ENCODE peak calls at places on chromosomes 12 and 14, in five cellular contexts. C is heart left ventricle, T is NB4, Y is HepG2, L is lower leg skin. B is an unnamed sample.

GRCh38 chr14:90760591-90761316 is 55.5 kb downstream of the TTC7B start:
- DNase-seq in C (no peak), T (peak), L (no peak), Y (peak), B (no peak)

GRCh38 chr14:88837495-88837894 is 13.0 kb downstream of the TTC8 start:
- DNase-seq in T (no peak), L (no peak), Y (no peak), C (no peak), B (no peak)

GRCh38 chr14:22131749-22132476 is 457.1 kb downstream of the DAD1 start:
- DNase-seq in Y (peak), L (no peak), T (peak), C (no peak), B (no peak)

GRCh38 chr12:54413284-54414190 is 5.5 kb downstream of the ITGA5 start:
- DNase-seq in Y (no peak), T (peak), L (peak), C (peak), B (no peak)

GRCh38 chr14:96587823-96588385 is 85.7 kb downstream of the PAPOLA start:
- DNase-seq in Y (no peak), T (no peak), C (no peak), L (no peak), B (peak)

GRCh38 chr12:74337951-74338350 is 199.7 kb upstream of the ATXN7L3B start:
- DNase-seq in C (no peak), L (no peak), Y (peak), T (no peak), B (no peak)

GRCh38 chr12:121454921-121455320 is 55.0 kb downstream of the RNF34 start:
- DNase-seq in T (no peak), Y (no peak), L (no peak), C (no peak), B (no peak)

GRCh38 chr12:96177013-96177412 is 17.2 kb upstream of the ELK3 start:
- DNase-seq in Y (no peak), T (peak), L (no peak), C (no peak), B (no peak)

GRCh38 chr12:56954956-56955355 is 2.5 kb downstream of the RDH16 start:
- DNase-seq in C (no peak), T (no peak), L (no peak), Y (no peak), B (no peak)

GRCh38 chr14:53002576-53002975 is 51.7 kb upstream of the FERMT2 start:
- DNase-seq in Y (peak), L (no peak), C (no peak), T (peak), B (no peak)

GRCh38 chr14:56659964-56660551 is 80.5 kb downstream of the TMEM260 start:
- DNase-seq in Y (peak), L (no peak), T (peak), C (no peak), B (no peak)

GRCh38 chr12:53939141-53940108 is 794 bp downstream of the HOXC13 start:
- DNase-seq in C (no peak), T (no peak), L (no peak), Y (peak), B (no peak)

GRCh38 chr12:18382486-18382885 is 121.2 kb downstream of the PIK3C2G start:
- DNase-seq in Y (no peak), T (no peak), L (no peak), C (no peak), B (no peak)

GRCh38 chr12:38374751-38375150 is 58.2 kb downstream of the ALG10B start:
- DNase-seq in C (no peak), L (no peak), T (no peak), Y (no peak), B (no peak)

GRCh38 chr14:105165134-105165704 is 3.4 kb downstream of the JAG2 start:
- DNase-seq in L (no peak), T (no peak), C (no peak), Y (no peak), B (no peak)

GRCh38 chr14:69038449-69039286 is 59.6 kb upstream of the ACTN1 start:
- DNase-seq in T (no peak), C (no peak), Y (no peak), L (no peak), B (no peak)

GRCh38 chr14:31945701-31946100 is 131.4 kb upstream of the ARHGAP5 start:
- DNase-seq in Y (no peak), C (no peak), L (no peak), T (no peak), B (no peak)

GRCh38 chr14:59061292-59061691 is 127.2 kb upstream of the DAAM1 start:
- DNase-seq in T (no peak), L (no peak), Y (no peak), C (no peak), B (no peak)

GRCh38 chr12:26496170-26496569 is 300.8 kb downstream of the SSPN start:
- DNase-seq in L (peak), Y (no peak), C (no peak), T (peak), B (no peak)

GRCh38 chr12:97148941-97149559 is 242.0 kb downstream of the NEDD1 start:
- DNase-seq in C (peak), L (no peak), Y (peak), T (peak), B (no peak)

GRCh38 chr12:27178723-27179398 is 65.2 kb upstream of the STK38L start:
- DNase-seq in T (no peak), Y (no peak), C (no peak), L (no peak), B (no peak)

GRCh38 chr12:67546718-67547117 is 101.8 kb upstream of the DYRK2 start:
- DNase-seq in C (no peak), Y (no peak), T (no peak), L (no peak), B (no peak)

GRCh38 chr12:4719821-4720636 is at the start of gene GALNT8:
- DNase-seq in T (no peak), L (no peak), Y (no peak), C (no peak), B (no peak)

GRCh38 chr12:28063355-28063885 is 90.9 kb upstream of the PTHLH start:
- DNase-seq in L (no peak), T (no peak), Y (no peak), C (no peak), B (no peak)

GRCh38 chr14:65412881-65413738 is 580 bp downstream of the FUT8 start:
- DNase-seq in T (peak), L (peak), C (no peak), Y (peak), B (peak)
- TF ChIP-seq POLR2A in T (no peak), L (no peak), C (no peak), Y (peak), B (no peak)

GRCh38 chr12:29783773-29784666 is at the start of gene TMTC1:
- DNase-seq in L (peak), C (peak), T (no peak), Y (no peak), B (peak)
- TF ChIP-seq POLR2A in L (no peak), C (no peak), T (no peak), Y (no peak), B (no peak)

DNA sequence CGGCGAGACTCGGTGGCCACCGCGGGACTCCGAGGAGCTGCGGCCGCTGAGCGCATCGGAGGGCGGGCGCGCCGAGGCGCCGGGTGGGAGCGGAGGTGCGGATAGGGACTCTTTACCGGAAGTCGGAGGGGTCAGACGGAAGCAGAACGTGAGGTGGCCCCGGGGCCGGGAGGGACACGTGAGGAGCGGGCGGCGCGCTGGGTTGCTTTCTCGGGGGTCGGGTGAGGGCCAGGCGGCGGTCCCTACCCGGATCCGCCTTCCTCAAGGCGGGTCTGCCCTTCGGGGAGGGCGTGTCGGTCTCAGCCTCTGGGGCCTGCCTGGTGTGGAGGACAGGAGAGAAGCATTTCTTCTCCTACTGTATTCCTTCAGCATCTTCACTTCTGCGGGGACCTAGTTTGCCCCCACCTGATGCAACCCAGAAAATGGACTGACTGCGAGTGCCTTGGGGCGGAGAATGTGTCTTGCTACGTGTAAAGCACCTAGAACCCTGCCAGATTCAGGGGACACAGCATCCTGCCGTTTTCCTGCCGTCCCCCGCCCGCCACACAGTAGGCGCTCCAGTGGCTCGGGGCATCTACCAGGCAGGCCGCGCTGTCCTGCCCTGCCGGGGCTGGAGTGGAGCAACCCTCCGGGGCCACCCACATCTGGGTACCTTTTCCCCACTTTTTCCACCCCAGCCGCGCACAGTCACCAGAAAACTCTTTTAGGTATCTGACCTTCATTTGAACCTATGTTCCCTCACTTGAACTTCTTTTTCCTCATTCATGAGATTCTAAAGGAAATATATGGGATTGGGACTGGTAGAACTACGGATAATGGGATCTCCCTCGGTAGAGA is 562 bp upstream of the ATXN2 start:
- DNase-seq in Y (peak), T (peak), C (peak), L (peak), B (peak)
- TF ChIP-seq POLR2A in Y (peak), T (peak), C (no peak), L (peak), B (peak)

DNA sequence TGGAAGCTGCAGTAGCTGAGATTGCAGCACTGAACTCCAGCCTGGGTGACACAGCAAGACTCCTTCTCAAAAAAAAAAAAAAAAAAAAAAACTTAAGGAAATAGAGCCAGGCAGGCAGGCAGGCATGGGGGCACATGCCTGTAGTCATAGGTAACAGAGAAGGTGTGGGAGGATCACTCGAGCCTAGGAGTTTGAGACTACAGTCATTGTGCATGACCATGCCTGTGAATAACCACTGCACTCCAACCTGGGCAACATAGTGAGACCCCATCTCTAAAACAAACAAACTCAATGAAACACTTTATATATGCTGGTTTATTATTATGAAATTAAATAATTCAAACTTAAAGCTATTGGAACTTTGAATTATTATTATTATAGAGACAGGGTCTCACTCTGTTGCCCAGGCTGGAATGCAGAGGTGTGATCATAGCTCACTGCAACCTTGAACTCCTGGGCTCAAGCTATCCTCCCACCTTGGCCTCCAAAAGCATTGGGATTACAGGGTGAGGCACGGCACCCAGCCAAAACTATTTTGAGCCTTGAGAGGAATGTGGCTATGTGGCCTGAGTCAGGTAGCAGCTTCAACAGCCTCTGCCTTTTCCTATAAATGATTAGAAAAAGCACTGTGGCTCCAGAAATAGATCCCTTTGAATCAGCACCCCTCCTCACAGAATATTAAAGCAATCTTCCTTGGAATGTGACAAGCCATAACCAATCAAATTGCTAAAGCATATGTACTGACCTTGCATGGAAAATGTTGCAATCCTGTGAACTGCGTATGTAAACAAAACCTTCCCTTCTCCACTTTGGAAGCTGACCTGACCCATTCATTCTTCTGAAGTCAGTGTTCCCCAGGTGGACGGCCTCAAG is 34.7 kb upstream of the YY1 start:
- DNase-seq in Y (peak), T (no peak), L (no peak), C (no peak), B (no peak)
- TF ChIP-seq POLR2A in Y (no peak), T (no peak), L (no peak), C (no peak), B (no peak)

GRCh38 chr12:101697197-101697929 is at the start of gene CHPT1:
- DNase-seq in T (peak), C (peak), L (peak), Y (peak), B (peak)
- TF ChIP-seq POLR2A in T (peak), C (peak), L (no peak), Y (peak), B (no peak)